ENCODE peak calls at places on chromosomes 11 and 22, in five cellular contexts. C, O, R, P and E are unnamed samples.

GRCh38 chr22:30870451-30871345 is 97.9 kb downstream of the MORC2 start:
- DNase-seq in C (no peak), O (peak; percentile 13), R (no peak), P (no peak), E (no peak)

GRCh38 chr11:66864172-66864901 is 7.5 kb downstream of the LRFN4 start:
- DNase-seq in C (no peak), O (no peak), R (no peak), P (no peak), E (no peak)

GRCh38 chr22:42473484-42474193 is 41.4 kb upstream of the NFAM1 start:
- DNase-seq in C (no peak), O (no peak), R (no peak), P (peak; percentile 55), E (no peak)

GRCh38 chr11:80188228-80188627 is 747.4 kb upstream of the TENM4 start:
- DNase-seq in C (no peak), O (no peak), R (no peak), P (no peak), E (no peak)

GRCh38 chr11:95193541-95193940 is 37.5 kb downstream of the SESN3 start:
- DNase-seq in C (no peak), O (no peak), R (no peak), P (no peak), E (no peak)

GRCh38 chr11:10777393-10777793 is 26.3 kb downstream of the CTR9 start:
- DNase-seq in C (no peak), O (no peak), R (no peak), P (no peak), E (no peak)

GRCh38 chr11:47182380-47182779 is 3.9 kb downstream of the PACSIN3 start:
- DNase-seq in C (no peak), O (no peak), R (no peak), P (no peak), E (no peak)

GRCh38 chr22:36252754-36253522 is at the start of gene APOL1:
- DNase-seq in C (no peak), O (no peak), R (no peak), P (no peak), E (peak; percentile 54)

GRCh38 chr11:32511926-32512325 is 71.7 kb upstream of the EIF3M start:
- DNase-seq in C (no peak), O (no peak), R (no peak), P (peak; percentile 18), E (no peak)

GRCh38 chr11:95092549-95093324 is 3.1 kb downstream of the ENDOD1 start:
- DNase-seq in C (no peak), O (no peak), R (no peak), P (peak; percentile 21), E (no peak)

GRCh38 chr11:12090761-12091261 is 19.6 kb upstream of the MICAL2 start:
- DNase-seq in C (no peak), O (peak; percentile 11), R (no peak), P (no peak), E (peak; percentile 82)

GRCh38 chr11:68460741-68461283 is at the start of gene PPP6R3:
- DNase-seq in C (no peak), O (no peak), R (no peak), P (no peak), E (no peak)

GRCh38 chr11:64874308-64874707 is 4.1 kb downstream of the EHD1 start:
- DNase-seq in C (no peak), O (no peak), R (no peak), P (no peak), E (no peak)

GRCh38 chr11:116861539-116861938 is 24.1 kb upstream of the APOA1 start:
- DNase-seq in C (no peak), O (no peak), R (no peak), P (no peak), E (no peak)

GRCh38 chr22:37184816-37185541 is 3.1 kb downstream of the C1QTNF6 start:
- DNase-seq in C (no peak), O (no peak), R (no peak), P (no peak), E (no peak)